ENCODE peak calls at places on chromosomes 2 and 18, in seven cellular contexts. T is tibial nerve, O is WERI-Rb-1, S is GM23338, U is mammary epithelial cell, D is cardiac muscle cell, Z is H7. R is an unnamed sample.
A peak's percentile ranks its signal among the peaks of the same experiment; 100 is the strongest.

GRCh38 chr18:79543861-79544385 is 135.7 kb upstream of the CTDP1 start:
- DNase-seq in T (no peak), O (no peak), S (no peak), U (no peak), D (no peak), Z (no peak), R (no peak)

GRCh38 chr2:218805627-218806026 is 23.7 kb downstream of the CYP27A1 start:
- DNase-seq in T (no peak), O (no peak), S (peak; percentile 53), U (peak; percentile 41), D (no peak), Z (peak; percentile 52), R (no peak)

GRCh38 chr2:2707111-2708035 is 376.3 kb upstream of the MYT1L start:
- DNase-seq in T (no peak), O (no peak), S (no peak), U (no peak), D (peak; percentile 19), Z (no peak), R (peak; percentile 17)

GRCh38 chr2:41847744-41848441 is 199.9 kb upstream of the PKDCC start:
- DNase-seq in T (peak; percentile 58), O (no peak), S (no peak), U (peak; percentile 37), D (no peak), Z (no peak), R (no peak)

GRCh38 chr2:127865926-127866325 is 8.0 kb upstream of the POLR2D start:
- DNase-seq in T (no peak), O (no peak), S (no peak), U (no peak), D (no peak), Z (no peak), R (no peak)

GRCh38 chr2:40016151-40016885 is 237.3 kb upstream of the THUMPD2 start:
- DNase-seq in T (no peak), O (no peak), S (no peak), U (no peak), D (no peak), Z (no peak), R (no peak)

GRCh38 chr2:83742117-83742782 is 716.8 kb downstream of the SUCLG1 start:
- DNase-seq in T (peak; percentile 77), O (no peak), S (no peak), U (peak; percentile 38), D (no peak), Z (no peak), R (no peak)

GRCh38 chr2:52844701-52845423 is 922.7 kb upstream of the CHAC2 start:
- DNase-seq in T (no peak), O (no peak), S (peak; percentile 56), U (no peak), D (no peak), Z (peak; percentile 2), R (no peak)

GRCh38 chr2:75375646-75376582 is 176.6 kb upstream of the TACR1 start:
- DNase-seq in T (no peak), O (no peak), S (no peak), U (peak; percentile 51), D (no peak), Z (no peak), R (no peak)

GRCh38 chr18:74528913-74529312 is 5.4 kb upstream of the CNDP1 start:
- DNase-seq in T (no peak), O (no peak), S (no peak), U (no peak), D (no peak), Z (peak; percentile 7), R (no peak)

GRCh38 chr18:8478166-8478967 is 130.9 kb upstream of the RAB12 start:
- DNase-seq in T (peak; percentile 50), O (peak; percentile 81), S (peak; percentile 94), U (peak; percentile 29), D (peak; percentile 76), Z (peak; percentile 93), R (peak; percentile 82)

GRCh38 chr2:79876430-79876829 is 363.6 kb downstream of the CTNNA2 start:
- DNase-seq in T (no peak), O (peak; percentile 44), S (peak; percentile 60), U (no peak), D (peak; percentile 57), Z (peak; percentile 61), R (peak; percentile 58)

GRCh38 chr2:74428675-74429074 is 7.1 kb downstream of the WDR54 start:
- DNase-seq in T (no peak), O (no peak), S (no peak), U (no peak), D (no peak), Z (peak; percentile 13), R (no peak)

GRCh38 chr2:152393377-152393776 is 58.4 kb downstream of the FMNL2 start:
- DNase-seq in T (no peak), O (no peak), S (no peak), U (no peak), D (no peak), Z (no peak), R (no peak)

GRCh38 chr2:215368493-215368809 is 56.6 kb downstream of the ATIC start:
- DNase-seq in T (no peak), O (no peak), S (no peak), U (no peak), D (no peak), Z (no peak), R (no peak)

GRCh38 chr2:98517636-98518035 is 73.0 kb downstream of the INPP4A start:
- DNase-seq in T (no peak), O (no peak), S (no peak), U (no peak), D (no peak), Z (no peak), R (no peak)

GRCh38 chr2:144300632-144301031 is 219.3 kb downstream of the ZEB2 start:
- DNase-seq in T (no peak), O (no peak), S (no peak), U (no peak), D (no peak), Z (no peak), R (no peak)

GRCh38 chr2:216688731-216689360 is 6.5 kb downstream of the IGFBP5 start:
- DNase-seq in T (no peak), O (no peak), S (peak; percentile 24), U (no peak), D (no peak), Z (peak; percentile 33), R (no peak)

GRCh38 chr2:120442923-120443571 is 97.1 kb downstream of the INHBB start:
- DNase-seq in T (no peak), O (no peak), S (peak; percentile 97), U (no peak), D (peak; percentile 71), Z (peak; percentile 100), R (peak; percentile 86)
- H3K4me3 ChIP-seq in T (no peak overlapping the region), O (no peak overlapping the region), S (peak overlapping the region; percentile 81), U (no peak overlapping the region), D (peak overlapping the region; percentile 18), Z (peak overlapping the region; percentile 55), R (peak overlapping the region; percentile 50)

GRCh38 chr2:231713738-231714638 is 5.7 kb downstream of the PTMA start:
- DNase-seq in T (peak; percentile 93), O (peak; percentile 87), S (peak; percentile 96), U (peak; percentile 74), D (peak; percentile 92), Z (peak; percentile 90), R (peak; percentile 93)
- H3K4me3 ChIP-seq in T (no peak overlapping the region), O (no peak overlapping the region), S (peak overlapping the region; percentile 32), U (no peak overlapping the region), D (no peak overlapping the region), Z (peak overlapping the region; percentile 2), R (no peak overlapping the region)

GRCh38 chr2:174035981-174036742 is 71.0 kb upstream of the SP3 start:
- DNase-seq in T (no peak), O (no peak), S (peak; percentile 64), U (peak; percentile 69), D (no peak), Z (peak; percentile 68), R (no peak)
- H3K4me3 ChIP-seq in T (no peak overlapping the region), O (no peak overlapping the region), S (no peak overlapping the region), U (no peak overlapping the region), D (no peak overlapping the region), Z (no peak overlapping the region), R (no peak overlapping the region)

GRCh38 chr2:120785228-120785966 is 49.7 kb downstream of the GLI2 start:
- DNase-seq in T (no peak), O (no peak), S (no peak), U (peak; percentile 15), D (no peak), Z (peak; percentile 62), R (no peak)

GRCh38 chr2:120787512-120788348 is 52.1 kb downstream of the GLI2 start:
- DNase-seq in T (no peak), O (no peak), S (no peak), U (no peak), D (no peak), Z (no peak), R (no peak)

GRCh38 chr2:120786559-120786960 is 50.9 kb downstream of the GLI2 start:
- DNase-seq in T (no peak), O (no peak), S (peak; percentile 90), U (no peak), D (no peak), Z (peak; percentile 82), R (no peak)

GRCh38 chr2:120783969-120784372 is 48.3 kb downstream of the GLI2 start:
- DNase-seq in T (no peak), O (no peak), S (no peak), U (no peak), D (no peak), Z (no peak), R (no peak)

DNA sequence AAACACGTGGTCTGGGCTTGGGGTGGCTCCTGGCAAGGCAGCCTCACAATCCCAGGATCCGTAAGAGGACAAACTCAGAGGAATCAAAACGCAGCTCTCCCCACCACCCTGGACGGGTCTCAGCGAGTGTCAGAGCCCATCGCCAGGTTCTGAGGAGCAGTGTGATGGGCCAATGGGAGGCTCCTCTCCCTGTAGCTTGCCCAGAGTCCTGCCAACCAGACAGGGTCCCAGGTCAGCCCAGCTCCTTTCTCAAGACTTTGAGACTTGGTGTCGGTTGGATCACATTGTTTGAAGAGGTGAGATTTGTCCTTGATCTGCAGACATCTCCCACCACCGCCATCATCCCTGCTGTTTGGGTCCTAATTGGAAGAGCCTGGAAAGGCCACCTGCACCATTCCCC is 50.4 kb downstream of the GLI2 start:
- DNase-seq in T (no peak), O (no peak), S (peak; percentile 64), U (no peak), D (no peak), Z (peak; percentile 83), R (no peak)
- H3K4me3 ChIP-seq in T (no peak overlapping the region), O (no peak overlapping the region), S (peak overlapping the region; percentile 33), U (no peak overlapping the region), D (no peak overlapping the region), Z (no peak overlapping the region), R (no peak overlapping the region)

GRCh38 chr18:35746826-35747339 is 165.3 kb downstream of the GALNT1 start:
- DNase-seq in T (no peak), O (no peak), S (no peak), U (peak; percentile 60), D (no peak), Z (no peak), R (no peak)
- H3K4me3 ChIP-seq in T (no peak overlapping the region), O (no peak overlapping the region), S (no peak overlapping the region), U (no peak overlapping the region), D (no peak overlapping the region), Z (no peak overlapping the region), R (no peak overlapping the region)

DNA sequence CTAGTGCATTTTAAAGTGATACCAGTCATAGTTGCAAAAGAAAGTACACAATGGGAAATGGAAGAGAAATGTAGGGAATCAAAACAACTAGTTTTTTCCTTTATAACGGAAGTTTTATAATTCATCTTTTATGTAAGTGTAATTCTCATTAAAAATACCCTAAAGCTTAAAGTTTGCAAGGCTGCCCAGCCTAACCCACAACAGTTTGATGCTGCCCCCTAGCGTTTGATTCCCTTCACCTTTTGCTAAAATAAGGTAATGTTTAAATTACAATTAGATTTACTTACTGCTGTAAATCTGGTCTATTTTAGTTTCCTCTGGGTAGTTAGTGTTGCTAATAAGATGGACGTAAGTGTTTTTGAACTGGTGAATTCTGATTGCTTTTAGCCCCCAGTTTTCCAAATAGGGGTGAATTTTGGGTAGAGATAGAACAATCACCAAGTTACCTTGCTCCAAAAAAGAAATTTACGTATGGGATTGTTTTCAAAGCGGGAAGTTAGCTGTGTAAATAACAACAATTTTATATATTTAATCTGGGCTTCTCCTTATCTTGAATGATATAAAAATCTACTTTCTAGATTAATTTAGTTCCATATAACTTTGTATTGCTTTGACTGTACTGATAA is 3.4 kb downstream of the SLC39A10 start:
- DNase-seq in T (peak; percentile 95), O (peak; percentile 67), S (peak; percentile 91), U (peak; percentile 39), D (peak; percentile 82), Z (peak; percentile 48), R (peak; percentile 83)
- H3K4me3 ChIP-seq in T (no peak overlapping the region), O (no peak overlapping the region), S (no peak overlapping the region), U (peak overlapping the region; percentile 83), D (peak overlapping the region; percentile 88), Z (no peak overlapping the region), R (peak overlapping the region; percentile 88)

R was measured in neural progenitor cell.